ENCODE peak calls at places on chromosomes 7 and 10, in ten cellular contexts. J, M, R, H, K, Y, C, N, X and V are unnamed samples.

GRCh38 chr10:14456218-14456869 is 125.6 kb upstream of the FRMD4A start:
- DNase-seq in C (no peak), N (no peak), K (no peak), R (no peak), J (no peak), Y (no peak), M (no peak), H (no peak), X (no peak), V (no peak)

GRCh38 chr7:155448632-155449007 is 9.3 kb upstream of the EN2 start:
- DNase-seq in N (no peak), M (peak), C (no peak), K (no peak), H (peak), Y (no peak), X (no peak), J (no peak), R (no peak), V (no peak)

GRCh38 chr7:86733783-86734182 is 90.1 kb downstream of the GRM3 start:
- DNase-seq in H (no peak), C (peak), Y (no peak), X (no peak), J (no peak), M (no peak), N (no peak), K (no peak), R (no peak), V (peak)

GRCh38 chr10:43957267-43958070 is 308.8 kb upstream of the ZNF32 start:
- DNase-seq in C (no peak), K (no peak), Y (no peak), N (no peak), R (no peak), H (no peak), M (peak), J (no peak), X (no peak), V (no peak)

GRCh38 chr7:155411718-155412415 is 46.1 kb upstream of the EN2 start:
- DNase-seq in J (no peak), H (no peak), R (no peak), C (no peak), Y (no peak), N (no peak), K (no peak), X (no peak), M (no peak), V (no peak)

GRCh38 chr10:48456361-48456804 is 148.5 kb downstream of the ARHGAP22 start:
- DNase-seq in H (no peak), Y (no peak), C (no peak), K (no peak), J (no peak), R (no peak), X (no peak), N (no peak), M (peak), V (peak)

GRCh38 chr7:154427527-154427926 is 375.3 kb downstream of the DPP6 start:
- DNase-seq in N (no peak), R (no peak), X (no peak), H (no peak), C (no peak), M (no peak), Y (no peak), K (no peak), J (no peak), V (no peak)

GRCh38 chr7:135672560-135673359 is 10.4 kb downstream of the STMP1 start:
- DNase-seq in N (peak), K (no peak), J (peak), Y (no peak), R (peak), M (no peak), C (peak), H (peak), X (peak), V (peak)

GRCh38 chr10:95246582-95247051 is 44.2 kb downstream of the PDLIM1 start:
- DNase-seq in J (peak), C (peak), H (peak), M (no peak), Y (no peak), N (peak), K (no peak), X (peak), R (peak), V (peak)

GRCh38 chr10:3525832-3526449 is 259.1 kb downstream of the KLF6 start:
- DNase-seq in H (peak), Y (peak), K (no peak), M (no peak), X (peak), R (peak), N (peak), C (peak), J (no peak), V (no peak)

GRCh38 chr10:58590152-58590551 is 77.5 kb downstream of the BICC1 start:
- DNase-seq in Y (peak), X (peak), K (no peak), H (no peak), M (peak), C (peak), J (no peak), N (peak), R (peak), V (no peak)

GRCh38 chr10:79056736-79057391 is 11.9 kb upstream of the ZMIZ1 start:
- DNase-seq in R (no peak), H (peak), X (no peak), N (no peak), K (no peak), J (no peak), M (peak), C (no peak), Y (no peak), V (no peak)